ENCODE peak calls at places on chromosomes 5 and 9, in four cellular contexts. One of them, this sample, is unnamed.

GRCh38 chr5:140176028-140176382 is 1.0 kb downstream of the CYSTM1 start:
- DNase-seq in PC-3: no peak
- DNase-seq in MG63: no peak
- DNase-seq in foreskin fibroblast: no peak
- DNase-seq in this sample: no peak

GRCh38 chr9:126230692-126231091 is 95.9 kb upstream of the MVB12B start:
- DNase-seq in PC-3: no peak
- DNase-seq in MG63: no peak
- DNase-seq in foreskin fibroblast: no peak
- DNase-seq in this sample: no peak

GRCh38 chr9:137459601-137460362 is 648 bp upstream of the NSMF start:
- DNase-seq in PC-3: no peak
- DNase-seq in MG63: no peak
- DNase-seq in foreskin fibroblast: no peak
- DNase-seq in this sample: peak; percentile 56

GRCh38 chr5:7398596-7399260 is 2.8 kb downstream of the ADCY2 start:
- DNase-seq in PC-3: no peak
- DNase-seq in MG63: no peak
- DNase-seq in foreskin fibroblast: no peak
- DNase-seq in this sample: peak; percentile 39

GRCh38 chr5:115514220-115514619 is 30.4 kb downstream of the FEM1C start:
- DNase-seq in PC-3: no peak
- DNase-seq in MG63: no peak
- DNase-seq in foreskin fibroblast: no peak
- DNase-seq in this sample: no peak

GRCh38 chr5:29039994-29040393 is 2001.6 kb upstream of the CDH9 start:
- DNase-seq in PC-3: no peak
- DNase-seq in MG63: no peak
- DNase-seq in foreskin fibroblast: no peak
- DNase-seq in this sample: no peak

GRCh38 chr5:137822158-137822764 is 45.4 kb upstream of the MYOT start:
- DNase-seq in PC-3: peak; percentile 70
- DNase-seq in MG63: peak; percentile 24
- DNase-seq in foreskin fibroblast: no peak
- DNase-seq in this sample: peak; percentile 64

GRCh38 chr9:113960748-113961147 is 84.6 kb downstream of the ZNF618 start:
- DNase-seq in PC-3: no peak
- DNase-seq in MG63: no peak
- DNase-seq in foreskin fibroblast: no peak
- DNase-seq in this sample: no peak

DNA sequence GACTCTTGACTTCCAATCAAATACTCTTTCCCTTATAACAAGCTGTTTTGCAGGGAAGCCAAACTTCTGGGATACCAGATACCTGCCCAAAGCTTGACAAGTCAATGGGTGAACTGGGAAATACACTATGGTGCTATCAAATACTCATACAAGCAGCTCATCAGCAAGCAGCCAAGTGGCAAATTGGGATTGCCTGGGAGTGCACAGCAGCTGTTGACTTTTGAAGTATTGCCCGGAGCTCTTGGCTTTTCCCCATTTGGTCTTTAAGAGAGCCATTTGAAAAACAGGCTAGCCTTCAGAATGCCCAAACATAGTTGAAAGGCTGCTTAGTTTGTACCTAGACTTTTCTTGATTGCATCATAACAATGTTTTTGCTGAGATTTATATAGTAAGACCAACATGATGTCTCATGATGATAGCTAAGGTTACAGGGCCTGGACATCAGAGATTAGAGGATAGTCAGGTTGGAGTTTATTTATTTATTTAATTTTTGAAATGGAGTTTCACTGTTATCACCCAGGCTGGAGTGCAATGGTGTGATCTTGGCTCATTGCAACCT is 210.1 kb upstream of the ZNF608 start:
- DNase-seq in PC-3: no peak
- DNase-seq in MG63: peak; percentile 21
- DNase-seq in foreskin fibroblast: no peak
- DNase-seq in this sample: peak; percentile 13
- H3K4me3 ChIP-seq in PC-3: no peak overlapping the region
- H3K4me3 ChIP-seq in MG63: no peak overlapping the region
- H3K4me3 ChIP-seq in foreskin fibroblast: no peak overlapping the region
- H3K4me3 ChIP-seq in this sample: no peak overlapping the region

DNA sequence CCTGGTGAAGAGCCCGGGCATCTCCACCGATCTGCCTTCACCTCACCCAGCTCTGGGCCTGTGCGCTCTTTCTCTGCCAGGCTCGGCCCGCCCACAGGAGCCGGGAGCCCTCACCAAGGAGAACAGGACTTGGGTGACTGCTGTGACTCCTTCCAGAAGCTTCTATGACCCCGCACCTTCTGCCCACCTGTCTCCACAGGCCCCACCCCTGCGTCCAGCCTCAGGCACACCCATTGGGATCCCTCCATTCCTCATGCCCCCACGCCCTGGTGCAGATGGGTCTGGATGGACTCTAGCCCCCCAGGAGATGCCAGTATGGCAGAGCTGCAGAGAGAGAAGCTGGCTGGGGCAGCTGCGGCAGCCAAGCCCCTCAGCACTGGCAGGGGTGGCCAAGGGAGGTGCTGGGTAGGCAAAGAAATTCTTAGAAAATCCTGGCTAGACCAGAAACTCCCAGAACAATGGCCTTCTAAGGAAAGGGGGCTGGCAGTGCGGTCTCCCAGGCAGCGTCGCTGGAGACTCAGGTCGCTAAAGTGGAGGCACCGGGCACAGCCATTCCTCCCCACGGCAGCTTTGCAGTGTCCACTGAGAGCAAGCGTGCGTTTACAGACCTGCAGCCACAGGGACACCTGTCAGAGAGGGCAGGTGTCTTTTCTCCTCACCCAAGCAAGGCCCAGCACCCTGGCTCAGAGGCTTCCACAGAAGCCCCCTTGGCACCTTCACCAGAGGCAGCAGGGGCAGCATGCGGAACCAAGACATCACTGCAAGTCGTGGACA is 17.3 kb downstream of the LPCAT1 start:
- DNase-seq in PC-3: no peak
- DNase-seq in MG63: peak; percentile 7
- DNase-seq in foreskin fibroblast: no peak
- DNase-seq in this sample: no peak
- H3K4me3 ChIP-seq in PC-3: no peak overlapping the region
- H3K4me3 ChIP-seq in MG63: no peak overlapping the region
- H3K4me3 ChIP-seq in foreskin fibroblast: no peak overlapping the region
- H3K4me3 ChIP-seq in this sample: no peak overlapping the region

DNA sequence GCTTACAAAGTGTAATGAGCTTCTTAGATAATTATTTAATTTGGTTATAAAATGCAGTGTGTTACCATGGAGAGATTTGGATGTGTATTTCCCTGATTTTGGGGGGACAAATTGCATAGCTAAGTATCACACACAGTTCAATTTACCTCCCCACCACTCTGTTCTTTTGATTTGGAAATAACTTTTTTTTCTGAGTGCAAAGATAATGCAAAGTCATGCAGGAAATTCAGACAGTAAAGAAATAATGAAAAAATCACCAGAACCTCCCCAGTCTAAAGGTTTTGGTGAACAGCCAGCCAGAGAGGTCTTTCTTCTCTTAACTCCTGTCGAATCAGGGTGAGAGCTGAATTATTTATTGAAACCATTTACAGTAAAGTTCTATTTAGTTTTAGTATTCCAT is 3.2 kb downstream of the ADGRV1 start:
- DNase-seq in PC-3: peak; percentile 27
- DNase-seq in MG63: no peak
- DNase-seq in foreskin fibroblast: no peak
- DNase-seq in this sample: no peak
- H3K4me3 ChIP-seq in PC-3: peak overlapping the region; percentile 3
- H3K4me3 ChIP-seq in MG63: no peak overlapping the region
- H3K4me3 ChIP-seq in foreskin fibroblast: no peak overlapping the region
- H3K4me3 ChIP-seq in this sample: no peak overlapping the region

DNA sequence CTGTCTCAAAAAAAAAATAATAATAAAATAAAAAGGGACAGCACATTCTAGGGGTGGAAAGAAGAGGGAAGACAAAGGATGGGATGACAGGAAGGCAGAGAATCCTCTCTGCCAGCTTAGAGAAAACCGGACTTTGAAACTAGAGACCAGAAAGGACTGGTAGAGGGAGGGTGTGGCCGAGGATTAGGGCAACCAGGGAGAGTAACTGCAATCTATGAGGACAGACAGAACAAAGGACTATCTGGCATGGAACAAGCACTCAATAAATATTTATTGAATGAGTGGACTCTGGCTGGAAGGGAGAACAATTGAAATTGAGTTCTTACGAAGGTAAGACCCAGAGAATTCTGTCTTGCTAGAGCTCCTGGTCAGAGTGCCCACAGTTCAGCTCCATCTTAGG is 2.4 kb downstream of the GBA2 start:
- DNase-seq in PC-3: peak; percentile 74
- DNase-seq in MG63: peak; percentile 44
- DNase-seq in foreskin fibroblast: no peak
- DNase-seq in this sample: no peak
- H3K4me3 ChIP-seq in PC-3: peak overlapping the region; percentile 95
- H3K4me3 ChIP-seq in MG63: peak overlapping the region; percentile 98
- H3K4me3 ChIP-seq in foreskin fibroblast: peak overlapping the region; percentile 90
- H3K4me3 ChIP-seq in this sample: peak overlapping the region; percentile 71

GRCh38 chr9:29449294-29449693 is 1876.0 kb upstream of the C9orf72 start:
- DNase-seq in PC-3: peak; percentile 80
- DNase-seq in MG63: no peak
- DNase-seq in foreskin fibroblast: no peak
- DNase-seq in this sample: no peak
- H3K4me3 ChIP-seq in PC-3: peak overlapping the region; percentile 75
- H3K4me3 ChIP-seq in MG63: no peak overlapping the region
- H3K4me3 ChIP-seq in foreskin fibroblast: no peak overlapping the region
- H3K4me3 ChIP-seq in this sample: no peak overlapping the region

GRCh38 chr5:80961376-80962281 is 1.5 kb downstream of the RASGRF2 start:
- DNase-seq in PC-3: no peak
- DNase-seq in MG63: no peak
- DNase-seq in foreskin fibroblast: no peak
- DNase-seq in this sample: peak; percentile 33
- H3K4me3 ChIP-seq in PC-3: no peak overlapping the region
- H3K4me3 ChIP-seq in MG63: peak overlapping the region; percentile 61
- H3K4me3 ChIP-seq in foreskin fibroblast: peak overlapping the region; percentile 57
- H3K4me3 ChIP-seq in this sample: peak overlapping the region; percentile 66

GRCh38 chr9:127556871-127557270 is 55.2 kb upstream of the STXBP1 start:
- DNase-seq in PC-3: no peak
- DNase-seq in MG63: no peak
- DNase-seq in foreskin fibroblast: no peak
- DNase-seq in this sample: no peak

GRCh38 chr9:127555830-127556820 is 56.0 kb upstream of the STXBP1 start:
- DNase-seq in PC-3: peak; percentile 92
- DNase-seq in MG63: peak; percentile 97
- DNase-seq in foreskin fibroblast: peak; percentile 98
- DNase-seq in this sample: peak; percentile 69

GRCh38 chr9:127557466-127557869 is 54.6 kb upstream of the STXBP1 start:
- DNase-seq in PC-3: peak; percentile 56
- DNase-seq in MG63: peak; percentile 88
- DNase-seq in foreskin fibroblast: peak; percentile 74
- DNase-seq in this sample: peak; percentile 75

GRCh38 chr9:127553793-127554192 is 58.3 kb upstream of the STXBP1 start:
- DNase-seq in PC-3: no peak
- DNase-seq in MG63: no peak
- DNase-seq in foreskin fibroblast: no peak
- DNase-seq in this sample: no peak

GRCh38 chr9:127554966-127555829 is 56.9 kb upstream of the STXBP1 start:
- DNase-seq in PC-3: no peak
- DNase-seq in MG63: no peak
- DNase-seq in foreskin fibroblast: no peak
- DNase-seq in this sample: peak; percentile 84
- H3K4me3 ChIP-seq in PC-3: no peak overlapping the region
- H3K4me3 ChIP-seq in MG63: no peak overlapping the region
- H3K4me3 ChIP-seq in foreskin fibroblast: no peak overlapping the region
- H3K4me3 ChIP-seq in this sample: no peak overlapping the region

DNA sequence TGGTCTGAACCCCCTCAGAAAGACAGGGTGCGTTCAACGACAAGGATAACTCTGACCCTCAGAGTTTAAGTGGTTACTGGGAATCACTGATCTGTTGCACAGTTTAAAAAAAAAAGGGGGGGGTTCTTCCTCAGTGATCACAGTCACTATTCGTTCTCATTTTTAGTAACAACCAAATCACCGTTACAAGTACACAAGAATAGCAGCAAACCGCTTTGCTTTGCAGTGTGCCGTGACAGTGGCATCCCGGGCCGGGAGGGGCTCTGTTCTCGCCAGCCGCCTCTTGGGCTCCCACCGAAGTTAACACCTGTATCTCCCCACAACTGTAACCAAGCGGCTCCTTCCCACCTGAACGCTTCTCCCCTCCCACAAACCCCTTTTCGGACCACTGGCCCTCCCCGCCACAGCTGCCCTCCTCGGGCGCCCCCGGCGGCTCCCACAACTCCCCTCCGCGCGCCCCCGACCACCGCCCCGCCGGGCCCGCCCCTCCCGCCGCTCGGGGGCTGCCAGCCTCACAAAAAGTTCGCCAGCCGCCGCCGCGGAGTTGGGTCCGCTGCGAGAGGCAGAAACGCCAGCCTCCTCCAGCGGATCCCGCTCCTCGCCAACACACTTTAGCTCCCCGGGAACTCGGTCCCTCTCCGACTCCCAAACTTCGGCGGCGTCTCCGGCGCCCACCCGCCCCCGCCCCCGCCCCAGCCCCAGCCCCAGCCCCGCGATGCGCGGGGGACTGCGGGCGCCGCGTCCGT is 1.2 kb downstream of the SSBP2 start:
- DNase-seq in PC-3: no peak
- DNase-seq in MG63: peak; percentile 57
- DNase-seq in foreskin fibroblast: no peak
- DNase-seq in this sample: peak; percentile 50
- H3K4me3 ChIP-seq in PC-3: peak overlapping the region; percentile 64
- H3K4me3 ChIP-seq in MG63: peak overlapping the region; percentile 35
- H3K4me3 ChIP-seq in foreskin fibroblast: peak overlapping the region; percentile 66
- H3K4me3 ChIP-seq in this sample: peak overlapping the region; percentile 58

DNA sequence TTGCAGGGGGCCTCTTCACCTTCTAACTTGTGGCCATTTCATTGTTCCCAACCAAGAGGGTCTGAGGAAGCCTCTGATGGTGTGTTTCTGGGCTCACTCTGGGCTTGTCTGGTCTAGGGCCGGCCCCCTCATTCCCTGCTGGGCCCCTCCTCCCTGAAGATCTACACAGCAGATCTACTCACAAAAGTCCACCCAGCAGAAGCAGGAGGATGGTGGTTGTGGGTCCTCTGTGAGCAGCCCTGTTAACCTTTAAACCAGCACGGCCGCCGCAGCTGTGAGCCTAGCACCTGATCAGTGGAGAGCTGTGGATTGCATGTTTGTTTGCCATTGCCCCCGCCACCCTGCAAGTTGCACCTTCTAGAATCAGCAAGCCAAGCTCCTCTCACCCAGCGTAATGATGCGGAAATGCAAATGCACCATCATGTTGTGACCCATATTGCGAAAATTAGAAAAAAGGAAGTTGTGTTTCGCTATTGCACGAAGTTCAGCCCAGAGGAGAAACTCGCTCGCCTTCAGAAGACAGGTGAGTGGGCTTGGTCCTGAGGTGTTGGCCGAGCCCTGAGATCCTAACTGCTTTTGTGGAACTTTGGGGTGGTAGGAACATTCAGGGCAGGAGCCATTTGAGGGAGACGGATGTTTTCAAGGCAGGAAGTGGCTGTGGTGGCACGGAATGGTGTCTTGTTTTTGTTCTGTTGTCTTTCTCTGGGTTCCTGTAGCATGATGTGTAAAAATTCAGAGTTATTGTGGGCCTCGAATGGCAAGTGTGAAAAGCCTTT is 16.7 kb downstream of the FGD3 start:
- DNase-seq in PC-3: no peak
- DNase-seq in MG63: no peak
- DNase-seq in foreskin fibroblast: no peak
- DNase-seq in this sample: no peak
- H3K4me3 ChIP-seq in PC-3: no peak overlapping the region
- H3K4me3 ChIP-seq in MG63: no peak overlapping the region
- H3K4me3 ChIP-seq in foreskin fibroblast: no peak overlapping the region
- H3K4me3 ChIP-seq in this sample: no peak overlapping the region

This sample was measured in SJCRH30.